ENCODE peak calls at places on chromosome 22, in four cellular contexts. V is NT2/D1, Y is GM23248, T is thyroid gland. S is an unnamed sample.

GRCh38 chr22:27245056-27245455 is 556.5 kb downstream of the MN1 start:
- DNase-seq in V (no peak), T (peak), Y (no peak), S (no peak)

GRCh38 chr22:29767289-29768051 is at the start of gene UQCR10:
- DNase-seq in T (peak), Y (peak), V (peak), S (peak)

GRCh38 chr22:31952459-31952858 is 8.1 kb downstream of the YWHAH start:
- DNase-seq in T (no peak), V (no peak), Y (peak), S (peak)

GRCh38 chr22:41672780-41673509 is 15.7 kb downstream of the SNU13 start:
- DNase-seq in V (no peak), T (no peak), Y (peak), S (peak)

GRCh38 chr22:28018461-28018927 is 99.4 kb upstream of the PITPNB start:
- DNase-seq in T (no peak), Y (no peak), V (no peak), S (no peak)

GRCh38 chr22:32020117-32020516 is 22.9 kb upstream of the SLC5A1 start:
- DNase-seq in V (no peak), T (no peak), Y (peak), S (peak)

GRCh38 chr22:28570697-28571373 is 108.8 kb downstream of the TTC28 start:
- DNase-seq in Y (no peak), V (no peak), T (no peak), S (no peak)

GRCh38 chr22:23763579-23764331 is 965 bp downstream of the C22orf15 start:
- DNase-seq in V (no peak), T (no peak), Y (no peak), S (no peak)

GRCh38 chr22:37894939-37895670 is 11.0 kb upstream of the MICALL1 start:
- DNase-seq in V (peak), T (peak), Y (no peak), S (peak)

GRCh38 chr22:23088199-23088604 is 17.9 kb downstream of the GNAZ start:
- DNase-seq in V (no peak), Y (no peak), T (no peak), S (no peak)

GRCh38 chr22:20654343-20655208 is 119.3 kb upstream of the SERPIND1 start:
- DNase-seq in T (peak), V (no peak), Y (no peak), S (no peak)

GRCh38 chr22:23113067-23113846 is 28.5 kb downstream of the RSPH14 start:
- DNase-seq in T (no peak), V (no peak), Y (no peak), S (no peak)

GRCh38 chr22:41305646-41306045 is 4.3 kb downstream of the ZC3H7B start:
- DNase-seq in Y (peak), T (no peak), V (no peak), S (peak)

GRCh38 chr22:26481694-26482093 is 1.9 kb downstream of the HPS4 start:
- DNase-seq in T (no peak), V (no peak), Y (no peak), S (no peak)

GRCh38 chr22:29625090-29625825 is 21.8 kb downstream of the NF2 start:
- DNase-seq in T (peak), V (peak), Y (peak), S (peak)

GRCh38 chr22:20065896-20066616 is 14.0 kb upstream of the DGCR8 start:
- DNase-seq in T (no peak), V (no peak), Y (no peak), S (no peak)

GRCh38 chr22:32854351-32854804 is 52.9 kb downstream of the TIMP3 start:
- DNase-seq in Y (peak), V (no peak), T (peak), S (no peak)

GRCh38 chr22:38180841-38181452 is 683 bp downstream of the PLA2G6 start:
- DNase-seq in T (peak), Y (peak), V (no peak), S (peak)

GRCh38 chr22:23408321-23408720 is 171.8 kb downstream of the IGLL1 start:
- DNase-seq in T (no peak), Y (no peak), V (no peak), S (no peak)

GRCh38 chr22:20807315-20807752 is 33.4 kb downstream of the SERPIND1 start:
- DNase-seq in V (peak), Y (peak), T (no peak), S (peak)

GRCh38 chr22:41641854-41642253 is 20.8 kb downstream of the XRCC6 start:
- DNase-seq in T (no peak), Y (no peak), V (no peak), S (no peak)

GRCh38 chr22:35317680-35318290 is 18.1 kb downstream of the TOM1 start:
- DNase-seq in Y (no peak), V (no peak), T (no peak), S (no peak)

GRCh38 chr22:35315855-35316745 is 16.4 kb downstream of the TOM1 start:
- DNase-seq in T (peak), V (no peak), Y (no peak), S (peak)

GRCh38 chr22:35314161-35314942 is 14.7 kb downstream of the TOM1 start:
- DNase-seq in Y (no peak), T (no peak), V (no peak), S (no peak)

GRCh38 chr22:35313311-35314121 is 13.8 kb downstream of the TOM1 start:
- DNase-seq in V (no peak), T (peak), Y (peak), S (peak)

GRCh38 chr22:35315141-35315854 is 15.6 kb downstream of the TOM1 start:
- DNase-seq in Y (no peak), V (no peak), T (no peak), S (peak)
- H3K4me3 ChIP-seq in Y (no peak), V (no peak), T (no peak), S (no peak)

DNA sequence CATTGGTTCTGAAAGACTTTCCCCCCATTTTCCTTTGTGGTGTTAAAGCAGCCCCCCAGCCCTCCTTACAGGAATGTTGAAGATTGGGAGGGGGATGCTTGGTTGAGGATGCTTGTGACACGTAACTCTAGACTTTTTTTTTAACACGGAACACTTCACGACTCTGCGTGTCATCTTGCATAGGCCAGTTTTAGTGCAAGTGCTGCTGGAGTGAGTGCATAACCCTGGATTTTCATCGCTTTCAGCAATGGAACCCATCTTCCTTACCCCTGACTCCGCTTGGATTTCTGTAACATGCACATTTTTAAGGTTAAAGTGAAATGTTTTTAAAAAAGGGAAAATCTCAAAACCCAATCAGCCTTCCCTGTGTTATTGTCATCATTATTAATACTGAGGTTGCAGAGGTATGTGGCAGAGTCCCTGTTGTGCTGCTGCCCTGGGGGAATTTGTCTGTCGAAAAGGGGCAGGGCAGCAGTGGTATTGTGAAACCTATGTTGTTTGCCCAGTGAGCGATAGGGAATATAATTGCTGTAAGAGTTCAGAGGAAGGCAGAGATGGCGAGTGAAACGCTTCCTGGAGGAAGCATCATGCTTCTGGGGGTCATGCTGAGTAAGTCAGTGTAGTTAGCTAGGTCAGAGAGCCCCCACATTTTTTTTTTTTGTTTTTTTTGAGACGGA is 12.1 kb downstream of the CECR2 start:
- DNase-seq in T (no peak), Y (no peak), V (no peak), S (peak)
- H3K4me3 ChIP-seq in T (no peak), Y (no peak), V (no peak), S (no peak)

GRCh38 chr22:25148149-25148691 is 51.4 kb upstream of the CRYBB3 start:
- DNase-seq in T (peak), V (no peak), Y (no peak), S (no peak)
- H3K4me3 ChIP-seq in T (no peak), V (no peak), Y (no peak), S (no peak)

DNA sequence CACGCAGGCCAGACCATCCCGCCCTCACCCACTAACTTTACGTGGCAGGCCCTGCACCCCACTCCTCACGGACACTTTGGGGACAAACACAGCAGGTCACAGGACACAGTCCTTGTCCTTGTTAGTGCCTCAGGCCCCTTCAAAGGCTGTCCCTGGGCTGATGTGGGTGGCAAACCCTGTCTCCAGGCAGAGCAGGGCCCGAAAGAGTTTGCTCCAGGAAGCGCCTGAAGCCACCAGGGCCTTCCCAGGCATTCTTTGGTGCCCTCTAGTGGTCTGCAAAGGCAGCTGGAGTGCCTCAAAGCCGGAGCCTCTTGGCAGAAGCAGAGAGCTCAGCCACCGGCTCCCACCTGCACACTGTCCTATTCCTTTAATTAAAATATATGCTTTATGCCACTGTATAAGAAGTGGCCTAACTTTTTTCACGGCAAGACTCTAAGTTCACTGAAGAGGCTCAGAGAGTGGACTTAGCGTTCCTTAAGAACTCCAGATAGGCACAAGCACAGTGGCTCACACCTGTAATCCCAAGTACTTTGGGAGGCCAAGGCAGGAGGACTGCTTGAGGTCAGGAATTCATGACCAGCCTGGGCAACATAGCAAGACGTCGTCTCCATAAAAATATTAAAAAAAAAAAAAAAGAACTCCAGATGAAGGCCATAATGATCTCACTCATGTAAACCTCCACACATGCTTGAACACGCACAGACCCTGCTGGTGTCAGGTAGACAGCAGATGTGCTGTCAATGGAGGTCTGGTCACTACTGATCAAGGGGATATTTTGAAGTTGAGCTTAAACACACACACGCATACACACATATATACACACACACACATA is 11.1 kb downstream of the TXN2 start:
- DNase-seq in V (peak), Y (peak), T (peak), S (peak)
- H3K4me3 ChIP-seq in V (no peak), Y (no peak), T (no peak), S (no peak)

GRCh38 chr22:50477923-50478322 is 3.1 kb upstream of the SBF1 start:
- DNase-seq in T (no peak), Y (no peak), V (no peak), S (no peak)

GRCh38 chr22:50473855-50474671 is 772 bp downstream of the SBF1 start:
- DNase-seq in V (no peak), Y (peak), T (peak), S (peak)

GRCh38 chr22:50476819-50477344 is 2.0 kb upstream of the SBF1 start:
- DNase-seq in V (no peak), T (no peak), Y (no peak), S (peak)

GRCh38 chr22:50474711-50475651 is at the start of gene SBF1:
- DNase-seq in T (peak), V (peak), Y (peak), S (peak)

DNA sequence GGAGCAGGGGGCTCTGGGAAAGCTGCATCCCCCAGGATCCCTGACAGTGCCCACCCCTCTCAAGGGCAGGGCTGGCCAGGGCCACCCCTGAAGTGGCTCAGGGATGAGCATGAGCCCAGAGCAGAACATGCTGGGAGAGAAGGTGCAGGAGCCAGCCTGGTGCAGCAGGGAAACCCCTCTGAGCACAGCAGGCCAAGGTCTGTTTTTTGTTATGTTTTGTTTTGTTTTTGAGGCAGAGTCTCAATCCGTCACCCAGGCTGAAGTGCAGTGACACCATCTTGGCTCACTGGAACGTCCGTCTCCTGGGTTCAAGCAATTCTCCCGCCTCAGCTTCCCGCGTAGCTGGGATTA is 792 bp upstream of the SBF1 start:
- DNase-seq in T (no peak), Y (no peak), V (no peak), S (no peak)
- H3K4me3 ChIP-seq in T (peak), Y (peak), V (peak), S (no peak)

GRCh38 chr22:50677493-50678217 is 5.0 kb downstream of the SHANK3 start:
- DNase-seq in V (no peak), Y (no peak), T (no peak), S (peak)
- H3K4me3 ChIP-seq in V (no peak), Y (no peak), T (no peak), S (no peak)

DNA sequence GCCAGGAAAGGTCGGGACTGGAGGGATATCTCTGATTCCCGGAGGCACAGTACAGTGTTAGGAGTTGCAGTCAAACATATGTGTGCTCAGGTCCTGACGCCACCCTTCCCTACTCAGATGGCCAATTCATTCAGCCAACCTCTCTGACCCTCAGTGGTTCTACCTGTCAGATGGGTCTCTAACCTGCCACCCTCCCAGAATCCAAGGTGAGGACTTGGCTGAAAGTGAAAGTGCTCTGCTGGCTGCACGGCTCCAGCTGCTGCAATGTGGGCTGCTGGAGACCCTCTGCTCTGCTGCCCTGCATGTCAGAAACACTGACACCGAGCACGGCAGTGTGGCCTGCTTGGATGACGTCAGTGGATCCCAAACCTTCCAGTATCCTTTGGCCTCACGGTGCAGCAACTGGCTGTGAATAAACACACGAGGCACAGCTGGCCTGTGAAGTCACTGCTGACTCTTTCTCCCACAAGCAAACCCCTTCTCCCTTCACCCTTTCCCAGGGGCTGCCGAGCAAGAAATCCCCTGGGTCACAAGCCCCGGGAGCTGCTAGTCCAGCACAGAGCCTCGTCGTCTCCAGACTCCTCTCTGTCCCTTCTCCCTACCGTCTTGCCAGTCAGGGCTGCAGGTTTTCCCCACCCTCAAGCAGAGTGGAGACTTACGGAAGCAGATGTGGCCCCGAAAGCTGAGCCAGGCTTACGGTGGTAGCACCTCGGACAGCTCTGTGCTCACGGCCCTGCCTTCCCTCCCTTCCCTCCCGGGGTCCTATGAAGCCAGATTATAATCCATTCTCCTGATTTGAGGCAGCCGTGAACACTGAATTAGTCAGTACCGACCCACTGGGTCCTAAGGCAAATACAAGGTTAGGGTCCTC is 24.3 kb downstream of the KIAA0930 start:
- DNase-seq in V (no peak), T (no peak), Y (peak), S (no peak)
- H3K4me3 ChIP-seq in V (no peak), T (no peak), Y (no peak), S (no peak)

GRCh38 chr22:49983148-49984042 is 22.8 kb downstream of the PIM3 start:
- DNase-seq in Y (no peak), V (no peak), T (no peak), S (no peak)
- H3K4me3 ChIP-seq in Y (no peak), V (peak), T (peak), S (no peak)

GRCh38 chr22:39677967-39678366 is 107.4 kb downstream of the CACNA1I start:
- DNase-seq in V (no peak), Y (no peak), T (no peak), S (no peak)
- H3K4me3 ChIP-seq in V (no peak), Y (no peak), T (no peak), S (no peak)

S was measured in epithelial cell of esophagus.